ENCODE peak calls at places on chromosomes 4 and X, in six cellular contexts. H is activated naive CD8-positive, alpha-beta T cell treated with anti-CD3 and anti-CD28 coated beads for 36 hours; M is Peyer's patch; F is hypothalamus; G is GM20000; Q is GM13976. X is an unnamed sample.
A peak's percentile ranks its signal among the peaks of the same experiment; 100 is the strongest.

GRCh38 chr4:105951198-105951597 is 55.9 kb downstream of the NPNT start:
- DNase-seq in H (no peak), M (no peak), F (no peak), G (no peak), Q (no peak), X (no peak)

GRCh38 chr4:8278421-8279287 is 9.1 kb downstream of the HTRA3 start:
- DNase-seq in H (no peak), M (no peak), F (no peak), G (no peak), Q (no peak), X (no peak)

GRCh38 chr4:84578540-84579409 is 4.2 kb upstream of the CDS1 start:
- DNase-seq in H (no peak), M (no peak), F (no peak), G (no peak), Q (no peak), X (no peak)

GRCh38 chr4:48445704-48446103 is 37.4 kb upstream of the SLC10A4 start:
- DNase-seq in H (no peak), M (no peak), F (no peak), G (no peak), Q (peak; percentile 7), X (no peak)

GRCh38 chr4:121973791-121974190 is 21.9 kb upstream of the TRPC3 start:
- DNase-seq in H (no peak), M (no peak), F (no peak), G (no peak), Q (no peak), X (no peak)

GRCh38 chr4:30875659-30876269 is 155.6 kb downstream of the PCDH7 start:
- DNase-seq in H (no peak), M (no peak), F (no peak), G (no peak), Q (no peak), X (no peak)

GRCh38 chrX:105695451-105695850 is 126.9 kb upstream of the NRK start:
- DNase-seq in H (no peak), M (no peak), F (no peak), G (no peak), Q (no peak), X (no peak)

GRCh38 chr4:159105761-159106243 is 2.9 kb downstream of the RAPGEF2 start:
- DNase-seq in H (peak; percentile 16), M (no peak), F (no peak), G (peak; percentile 75), Q (peak; percentile 63), X (peak; percentile 57)